ENCODE peak calls at places on chromosomes 5 and 9, in seven cellular contexts. W is neural crest cell; S is naive B cell; K is anterior cingulate cortex; T is activated CD4-positive, alpha-beta memory T cell treated with anti-CD3 and anti-CD28 coated beads, Interleukin-2, amount 10 ng/mL, durations not matched to agents 7 days and 5 days; O is HEK293T; X is AG08396. G is an unnamed sample.

GRCh38 chr9:2291980-2292704 is 277.0 kb downstream of the SMARCA2 start:
- DNase-seq in W (no peak), S (no peak), K (no peak), T (no peak), O (no peak), X (peak), G (peak)

GRCh38 chr5:167985373-167985772 is 306.1 kb upstream of the WWC1 start:
- DNase-seq in W (no peak), S (no peak), K (no peak), T (no peak), O (no peak), X (no peak), G (no peak)

GRCh38 chr9:133533878-133534277 is 626 bp upstream of the ADAMTSL2 start:
- DNase-seq in W (no peak), S (no peak), K (no peak), T (no peak), O (no peak), X (no peak), G (no peak)

GRCh38 chr5:158234323-158235158 is 375.6 kb upstream of the CLINT1 start:
- DNase-seq in W (no peak), S (no peak), K (no peak), T (no peak), O (no peak), X (no peak), G (no peak)

GRCh38 chr9:99120256-99120655 is 15.3 kb downstream of the TGFBR1 start:
- DNase-seq in W (no peak), S (no peak), K (no peak), T (no peak), O (no peak), X (no peak), G (no peak)

GRCh38 chr9:93305497-93306020 is 121.6 kb downstream of the WNK2 start:
- DNase-seq in W (no peak), S (no peak), K (no peak), T (no peak), O (no peak), X (no peak), G (peak)

GRCh38 chr5:34803974-34804373 is 35.0 kb upstream of the TTC23L start:
- DNase-seq in W (no peak), S (no peak), K (no peak), T (no peak), O (no peak), X (peak), G (no peak)

GRCh38 chr5:76292923-76293322 is 110.2 kb upstream of the IQGAP2 start:
- DNase-seq in W (no peak), S (peak), K (no peak), T (no peak), O (no peak), X (no peak), G (no peak)

GRCh38 chr5:109399092-109399759 is 10.5 kb downstream of the PJA2 start:
- DNase-seq in W (no peak), S (no peak), K (no peak), T (no peak), O (no peak), X (no peak), G (no peak)

GRCh38 chr5:29702875-29703274 is 1490.6 kb upstream of the CDH6 start:
- DNase-seq in W (no peak), S (no peak), K (no peak), T (no peak), O (no peak), X (no peak), G (no peak)

GRCh38 chr5:109803854-109804253 is 114.1 kb downstream of the MAN2A1 start:
- DNase-seq in W (no peak), S (no peak), K (no peak), T (no peak), O (no peak), X (no peak), G (no peak)

GRCh38 chr9:99055384-99055783 is 49.5 kb upstream of the TGFBR1 start:
- DNase-seq in W (no peak), S (no peak), K (no peak), T (no peak), O (no peak), X (no peak), G (no peak)

GRCh38 chr5:167999182-167999581 is 292.3 kb upstream of the WWC1 start:
- DNase-seq in W (no peak), S (no peak), K (no peak), T (no peak), O (no peak), X (no peak), G (no peak)

GRCh38 chr5:107916731-107917725 is 246.3 kb upstream of the EFNA5 start:
- DNase-seq in W (no peak), S (no peak), K (no peak), T (no peak), O (no peak), X (no peak), G (no peak)

GRCh38 chr9:97220894-97221477 is 86.5 kb upstream of the CCDC180 start:
- DNase-seq in W (no peak), S (no peak), K (no peak), T (no peak), O (no peak), X (no peak), G (no peak)

GRCh38 chr9:112015736-112016135 is 119.1 kb downstream of the UGCG start:
- DNase-seq in W (no peak), S (no peak), K (no peak), T (no peak), O (no peak), X (no peak), G (no peak)

GRCh38 chr5:43065384-43066230 is 25.5 kb upstream of the ANXA2R start:
- DNase-seq in W (peak), S (no peak), K (peak), T (peak), O (no peak), X (no peak), G (peak)

GRCh38 chr5:173480896-173481295 is 135.6 kb downstream of the BOD1 start:
- DNase-seq in W (no peak), S (no peak), K (no peak), T (no peak), O (no peak), X (no peak), G (no peak)

GRCh38 chr5:57824047-57824446 is 341.4 kb upstream of the ACTBL2 start:
- DNase-seq in W (no peak), S (no peak), K (no peak), T (no peak), O (no peak), X (peak), G (no peak)

GRCh38 chr9:135478858-135479468 is 619 bp upstream of the PPP1R26 start:
- DNase-seq in W (peak), S (no peak), K (no peak), T (no peak), O (peak), X (peak), G (peak)

GRCh38 chr5:176679365-176680225 is 32.3 kb downstream of the TSPAN17 start:
- DNase-seq in W (no peak), S (no peak), K (no peak), T (no peak), O (no peak), X (no peak), G (no peak)

GRCh38 chr5:143515829-143516228 is 112.3 kb upstream of the NR3C1 start:
- DNase-seq in W (no peak), S (no peak), K (no peak), T (no peak), O (no peak), X (no peak), G (no peak)

GRCh38 chr5:123916331-123917121 is 404.5 kb downstream of the CSNK1G3 start:
- DNase-seq in W (no peak), S (no peak), K (no peak), T (no peak), O (peak), X (peak), G (no peak)

GRCh38 chr9:88302579-88303324 is 85.5 kb upstream of the SPIN1 start:
- DNase-seq in W (no peak), S (no peak), K (no peak), T (no peak), O (no peak), X (no peak), G (no peak)

GRCh38 chr5:57532513-57533497 is 50.2 kb upstream of the ACTBL2 start:
- DNase-seq in W (no peak), S (no peak), K (no peak), T (no peak), O (no peak), X (peak), G (no peak)

GRCh38 chr5:120778491-120779293 is 314.6 kb downstream of the PRR16 start:
- DNase-seq in W (no peak), S (no peak), K (no peak), T (no peak), O (no peak), X (peak), G (no peak)

GRCh38 chr5:123874600-123875201 is 362.7 kb downstream of the CSNK1G3 start:
- DNase-seq in W (peak), S (no peak), K (peak), T (no peak), O (no peak), X (no peak), G (no peak)

G was measured in colonic mucosa.